ENCODE peak calls at places on chromosomes 5 and 9, in nine cellular contexts. A is mucosa of descending colon; O is bronchial epithelial cell; Y is HL-60; V is adrenal gland; S is mammary epithelial cell; T is left ventricle myocardium inferior; E is CD8-positive, alpha-beta T cell; W is CD8-positive, alpha-beta memory T cell. U is an unnamed sample.

GRCh38 chr9:89661391-89661949 is 56.7 kb downstream of the GADD45G start:
- DNase-seq in A (peak), O (no peak), Y (no peak), V (no peak), S (no peak), T (peak), E (no peak), W (no peak), U (no peak)

GRCh38 chr5:175695161-175696126 is 37.6 kb downstream of the HRH2 start:
- DNase-seq in A (no peak), O (no peak), Y (no peak), V (no peak), S (no peak), T (no peak), E (no peak), W (no peak), U (no peak)

GRCh38 chr5:87127426-87127825 is 140.3 kb upstream of the RASA1 start:
- DNase-seq in A (no peak), O (peak), Y (no peak), V (no peak), S (peak), T (no peak), E (no peak), W (no peak), U (no peak)

GRCh38 chr9:12794024-12794799 is 19.4 kb downstream of the LURAP1L start:
- DNase-seq in A (no peak), O (peak), Y (no peak), V (no peak), S (no peak), T (no peak), E (no peak), W (no peak), U (no peak)

GRCh38 chr9:4839470-4839912 is 46.7 kb downstream of the RCL1 start:
- DNase-seq in A (no peak), O (no peak), Y (no peak), V (no peak), S (no peak), T (no peak), E (no peak), W (no peak), U (no peak)

GRCh38 chr9:74284596-74284995 is 212.5 kb upstream of the RORB start:
- DNase-seq in A (no peak), O (peak), Y (no peak), V (no peak), S (no peak), T (no peak), E (no peak), W (no peak), U (no peak)

GRCh38 chr5:6080930-6081726 is 297.2 kb downstream of the MED10 start:
- DNase-seq in A (no peak), O (peak), Y (no peak), V (no peak), S (no peak), T (no peak), E (no peak), W (no peak), U (no peak)

GRCh38 chr5:35853652-35854051 is 3.0 kb upstream of the IL7R start:
- DNase-seq in A (no peak), O (no peak), Y (peak), V (peak), S (no peak), T (no peak), E (peak), W (peak), U (no peak)

GRCh38 chr9:104009853-104010252 is 84.3 kb upstream of the SMC2 start:
- DNase-seq in A (no peak), O (peak), Y (no peak), V (no peak), S (peak), T (no peak), E (no peak), W (no peak), U (no peak)

GRCh38 chr9:135376511-135377173 is 102.9 kb upstream of the PPP1R26 start:
- DNase-seq in A (no peak), O (no peak), Y (no peak), V (no peak), S (no peak), T (no peak), E (no peak), W (no peak), U (no peak)

GRCh38 chr5:61245936-61246335 is 83.7 kb upstream of the SMIM15 start:
- DNase-seq in A (peak), O (peak), Y (no peak), V (no peak), S (peak), T (no peak), E (no peak), W (no peak), U (no peak)

GRCh38 chr5:122435738-122436137 is 123.7 kb downstream of the SNCAIP start:
- DNase-seq in A (no peak), O (no peak), Y (no peak), V (no peak), S (no peak), T (no peak), E (no peak), W (no peak), U (no peak)

GRCh38 chr9:117178596-117179111 is 236.2 kb downstream of the ASTN2 start:
- DNase-seq in A (no peak), O (peak), Y (no peak), V (no peak), S (no peak), T (no peak), E (no peak), W (no peak), U (no peak)

GRCh38 chr5:76615759-76616158 is 7.4 kb downstream of the F2RL2 start:
- DNase-seq in A (no peak), O (no peak), Y (no peak), V (no peak), S (peak), T (no peak), E (no peak), W (no peak), U (no peak)

GRCh38 chr5:991472-992267 is 16.9 kb upstream of the NKD2 start:
- DNase-seq in A (no peak), O (no peak), Y (no peak), V (no peak), S (no peak), T (no peak), E (peak), W (no peak), U (no peak)

GRCh38 chr9:4137234-4137633 is 162.6 kb downstream of the GLIS3 start:
- DNase-seq in A (no peak), O (peak), Y (no peak), V (no peak), S (peak), T (no peak), E (no peak), W (no peak), U (peak)

GRCh38 chr9:97830884-97831829 is 21.9 kb upstream of the FOXE1 start:
- DNase-seq in A (no peak), O (peak), Y (no peak), V (peak), S (no peak), T (no peak), E (no peak), W (no peak), U (no peak)

GRCh38 chr9:16207161-16207560 is 654.3 kb downstream of the CCDC171 start:
- DNase-seq in A (no peak), O (no peak), Y (no peak), V (peak), S (no peak), T (peak), E (peak), W (no peak), U (peak)

GRCh38 chr9:117073539-117074336 is 341.1 kb downstream of the ASTN2 start:
- DNase-seq in A (no peak), O (peak), Y (no peak), V (no peak), S (peak), T (no peak), E (no peak), W (no peak), U (no peak)

GRCh38 chr5:143759368-143760136 is 52.4 kb upstream of the HMHB1 start:
- DNase-seq in A (no peak), O (no peak), Y (no peak), V (no peak), S (no peak), T (no peak), E (no peak), W (no peak), U (no peak)

GRCh38 chr5:143757116-143757515 is 54.8 kb upstream of the HMHB1 start:
- DNase-seq in A (no peak), O (no peak), Y (no peak), V (no peak), S (no peak), T (no peak), E (no peak), W (no peak), U (no peak)

GRCh38 chr5:143755969-143756368 is 56.0 kb upstream of the HMHB1 start:
- DNase-seq in A (no peak), O (no peak), Y (no peak), V (no peak), S (no peak), T (no peak), E (no peak), W (no peak), U (no peak)

GRCh38 chr5:143758750-143759149 is 53.2 kb upstream of the HMHB1 start:
- DNase-seq in A (no peak), O (no peak), Y (no peak), V (no peak), S (no peak), T (no peak), E (no peak), W (no peak), U (no peak)

GRCh38 chr5:143758015-143758414 is 53.9 kb upstream of the HMHB1 start:
- DNase-seq in A (no peak), O (no peak), Y (no peak), V (no peak), S (no peak), T (no peak), E (no peak), W (no peak), U (no peak)
- H3K4me3 ChIP-seq in A (no peak), O (no peak), Y (no peak), V (no peak), S (no peak), T (no peak), E (no peak), W (no peak), U (no peak)

GRCh38 chr5:93208156-93208895 is 372.7 kb downstream of the NR2F1-AS1 start:
- DNase-seq in A (no peak), O (no peak), Y (no peak), V (no peak), S (no peak), T (no peak), E (no peak), W (no peak), U (no peak)

GRCh38 chr5:93206203-93206602 is 374.8 kb downstream of the NR2F1-AS1 start:
- DNase-seq in A (no peak), O (no peak), Y (no peak), V (no peak), S (no peak), T (no peak), E (no peak), W (no peak), U (no peak)

GRCh38 chr5:93209476-93209875 is 371.5 kb downstream of the NR2F1-AS1 start:
- DNase-seq in A (no peak), O (no peak), Y (no peak), V (no peak), S (no peak), T (no peak), E (no peak), W (no peak), U (no peak)
- H3K4me3 ChIP-seq in A (no peak), O (no peak), Y (no peak), V (no peak), S (no peak), T (no peak), E (no peak), W (no peak), U (no peak)

DNA sequence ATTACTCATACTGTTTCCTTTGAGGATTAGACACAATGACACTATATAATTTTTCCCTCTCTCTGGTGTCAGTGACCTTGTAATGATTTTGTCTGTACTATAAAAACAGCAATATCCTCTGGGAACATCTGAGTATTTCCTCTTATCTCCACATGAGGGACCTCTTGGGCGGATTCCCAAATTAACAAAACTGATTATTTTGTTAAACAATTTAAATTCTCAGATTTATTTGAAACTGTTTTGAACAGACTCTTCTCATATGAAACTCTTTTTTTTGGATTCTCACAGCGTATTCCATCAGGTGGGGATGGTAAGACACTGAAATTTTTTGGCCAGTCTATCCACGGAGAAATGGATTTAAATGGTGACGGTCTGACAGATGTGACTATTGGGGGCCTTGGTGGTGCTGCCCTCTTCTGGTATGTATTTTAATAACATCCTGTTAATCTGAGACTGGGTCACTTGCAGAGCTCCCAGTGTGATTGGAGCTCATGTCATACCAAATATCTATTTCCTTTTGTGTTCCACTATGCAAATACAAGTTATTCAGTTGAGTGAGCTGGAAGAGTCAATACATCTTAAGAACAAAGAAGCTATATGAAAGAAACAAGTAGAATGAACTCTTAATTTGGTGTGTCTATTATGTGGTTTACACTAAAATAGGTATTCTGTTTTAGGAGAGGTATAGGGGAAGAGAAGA is 73.8 kb upstream of the ITGA2 start:
- DNase-seq in A (peak), O (peak), Y (peak), V (peak), S (peak), T (no peak), E (peak), W (peak), U (peak)
- H3K4me3 ChIP-seq in A (no peak), O (peak), Y (no peak), V (no peak), S (peak), T (peak), E (no peak), W (peak), U (no peak)

GRCh38 chr9:134061688-134062371 is 6.0 kb downstream of the BRD3 start:
- DNase-seq in A (no peak), O (no peak), Y (no peak), V (no peak), S (no peak), T (no peak), E (no peak), W (no peak), U (no peak)

GRCh38 chr9:134061019-134061687 is 6.7 kb downstream of the BRD3 start:
- DNase-seq in A (no peak), O (no peak), Y (no peak), V (no peak), S (no peak), T (no peak), E (no peak), W (no peak), U (no peak)

GRCh38 chr9:134063876-134064450 is 3.9 kb downstream of the BRD3 start:
- DNase-seq in A (no peak), O (no peak), Y (no peak), V (no peak), S (no peak), T (no peak), E (no peak), W (no peak), U (no peak)

GRCh38 chr9:134063088-134063875 is 4.5 kb downstream of the BRD3 start:
- DNase-seq in A (no peak), O (no peak), Y (no peak), V (no peak), S (no peak), T (peak), E (no peak), W (no peak), U (no peak)

GRCh38 chr9:134062461-134063087 is 5.3 kb downstream of the BRD3 start:
- DNase-seq in A (no peak), O (no peak), Y (no peak), V (no peak), S (no peak), T (peak), E (no peak), W (no peak), U (no peak)
- H3K4me3 ChIP-seq in A (no peak), O (no peak), Y (no peak), V (no peak), S (no peak), T (no peak), E (no peak), W (no peak), U (no peak)

U was measured in endothelial cell of umbilical vein.